ENCODE peak calls at places on chromosomes 3 and 15, in five cellular contexts. One of them, this sample, is unnamed.

GRCh38 chr3:175224051-175224450 is 364.9 kb downstream of the NAALADL2 start:
- DNase-seq in brain microvascular endothelial cell: no peak
- DNase-seq in activated naive CD8-positive, alpha-beta T cell treated with anti-CD3 and anti-CD28 coated beads for 36 hours: no peak
- DNase-seq in lung microvascular endothelial cell: peak
- DNase-seq in SJSA1: no peak
- DNase-seq in this sample: peak

GRCh38 chr3:78867409-78868372 is 900.1 kb downstream of the ROBO1 start:
- DNase-seq in brain microvascular endothelial cell: peak
- DNase-seq in activated naive CD8-positive, alpha-beta T cell treated with anti-CD3 and anti-CD28 coated beads for 36 hours: no peak
- DNase-seq in lung microvascular endothelial cell: no peak
- DNase-seq in SJSA1: no peak
- DNase-seq in this sample: peak

GRCh38 chr3:46895204-46895660 is 17.7 kb downstream of the PTH1R start:
- DNase-seq in brain microvascular endothelial cell: peak
- DNase-seq in activated naive CD8-positive, alpha-beta T cell treated with anti-CD3 and anti-CD28 coated beads for 36 hours: peak
- DNase-seq in lung microvascular endothelial cell: peak
- DNase-seq in SJSA1: peak
- DNase-seq in this sample: peak

GRCh38 chr15:47541587-47541986 is 175.7 kb upstream of the SEMA6D start:
- DNase-seq in brain microvascular endothelial cell: no peak
- DNase-seq in activated naive CD8-positive, alpha-beta T cell treated with anti-CD3 and anti-CD28 coated beads for 36 hours: no peak
- DNase-seq in lung microvascular endothelial cell: no peak
- DNase-seq in SJSA1: no peak
- DNase-seq in this sample: no peak

GRCh38 chr3:79767194-79767952 is 425 bp downstream of the ROBO1 start:
- DNase-seq in brain microvascular endothelial cell: peak
- DNase-seq in activated naive CD8-positive, alpha-beta T cell treated with anti-CD3 and anti-CD28 coated beads for 36 hours: no peak
- DNase-seq in lung microvascular endothelial cell: peak
- DNase-seq in SJSA1: no peak
- DNase-seq in this sample: no peak

GRCh38 chr3:114584734-114585371 is 291.0 kb downstream of the TIGIT start:
- DNase-seq in brain microvascular endothelial cell: no peak
- DNase-seq in activated naive CD8-positive, alpha-beta T cell treated with anti-CD3 and anti-CD28 coated beads for 36 hours: no peak
- DNase-seq in lung microvascular endothelial cell: peak
- DNase-seq in SJSA1: no peak
- DNase-seq in this sample: no peak

GRCh38 chr3:59244343-59244742 is 194.5 kb upstream of the CFAP20DC start:
- DNase-seq in brain microvascular endothelial cell: no peak
- DNase-seq in activated naive CD8-positive, alpha-beta T cell treated with anti-CD3 and anti-CD28 coated beads for 36 hours: no peak
- DNase-seq in lung microvascular endothelial cell: no peak
- DNase-seq in SJSA1: no peak
- DNase-seq in this sample: no peak

GRCh38 chr3:167876603-167877325 is 141.2 kb downstream of the SERPINI1 start:
- DNase-seq in brain microvascular endothelial cell: peak
- DNase-seq in activated naive CD8-positive, alpha-beta T cell treated with anti-CD3 and anti-CD28 coated beads for 36 hours: no peak
- DNase-seq in lung microvascular endothelial cell: peak
- DNase-seq in SJSA1: no peak
- DNase-seq in this sample: no peak

GRCh38 chr3:156132313-156132712 is 11.9 kb downstream of the KCNAB1 start:
- DNase-seq in brain microvascular endothelial cell: no peak
- DNase-seq in activated naive CD8-positive, alpha-beta T cell treated with anti-CD3 and anti-CD28 coated beads for 36 hours: no peak
- DNase-seq in lung microvascular endothelial cell: no peak
- DNase-seq in SJSA1: no peak
- DNase-seq in this sample: no peak

GRCh38 chr3:160133757-160134156 is 91.5 kb upstream of the C3orf80 start:
- DNase-seq in brain microvascular endothelial cell: no peak
- DNase-seq in activated naive CD8-positive, alpha-beta T cell treated with anti-CD3 and anti-CD28 coated beads for 36 hours: no peak
- DNase-seq in lung microvascular endothelial cell: peak
- DNase-seq in SJSA1: no peak
- DNase-seq in this sample: no peak

GRCh38 chr15:77838595-77838994 is 205.9 kb upstream of the LINGO1 start:
- DNase-seq in brain microvascular endothelial cell: no peak
- DNase-seq in activated naive CD8-positive, alpha-beta T cell treated with anti-CD3 and anti-CD28 coated beads for 36 hours: no peak
- DNase-seq in lung microvascular endothelial cell: no peak
- DNase-seq in SJSA1: no peak
- DNase-seq in this sample: no peak

GRCh38 chr15:87547470-87548181 is 708.9 kb downstream of the NTRK3 start:
- DNase-seq in brain microvascular endothelial cell: no peak
- DNase-seq in activated naive CD8-positive, alpha-beta T cell treated with anti-CD3 and anti-CD28 coated beads for 36 hours: no peak
- DNase-seq in lung microvascular endothelial cell: no peak
- DNase-seq in SJSA1: no peak
- DNase-seq in this sample: no peak

GRCh38 chr15:60695713-60696522 is 217.0 kb upstream of the ICE2 start:
- DNase-seq in brain microvascular endothelial cell: peak
- DNase-seq in activated naive CD8-positive, alpha-beta T cell treated with anti-CD3 and anti-CD28 coated beads for 36 hours: peak
- DNase-seq in lung microvascular endothelial cell: no peak
- DNase-seq in SJSA1: no peak
- DNase-seq in this sample: no peak

GRCh38 chr3:78476076-78476475 is 1291.7 kb downstream of the ROBO1 start:
- DNase-seq in brain microvascular endothelial cell: no peak
- DNase-seq in activated naive CD8-positive, alpha-beta T cell treated with anti-CD3 and anti-CD28 coated beads for 36 hours: no peak
- DNase-seq in lung microvascular endothelial cell: no peak
- DNase-seq in SJSA1: no peak
- DNase-seq in this sample: no peak

GRCh38 chr3:13657660-13658435 is 108.9 kb downstream of the FBLN2 start:
- DNase-seq in brain microvascular endothelial cell: peak
- DNase-seq in activated naive CD8-positive, alpha-beta T cell treated with anti-CD3 and anti-CD28 coated beads for 36 hours: peak
- DNase-seq in lung microvascular endothelial cell: peak
- DNase-seq in SJSA1: peak
- DNase-seq in this sample: no peak

GRCh38 chr15:40358492-40359353 is 704 bp downstream of the DISP2 start:
- DNase-seq in brain microvascular endothelial cell: no peak
- DNase-seq in activated naive CD8-positive, alpha-beta T cell treated with anti-CD3 and anti-CD28 coated beads for 36 hours: peak
- DNase-seq in lung microvascular endothelial cell: no peak
- DNase-seq in SJSA1: no peak
- DNase-seq in this sample: peak

GRCh38 chr3:142648950-142649349 is 52.8 kb downstream of the PLS1 start:
- DNase-seq in brain microvascular endothelial cell: no peak
- DNase-seq in activated naive CD8-positive, alpha-beta T cell treated with anti-CD3 and anti-CD28 coated beads for 36 hours: no peak
- DNase-seq in lung microvascular endothelial cell: no peak
- DNase-seq in SJSA1: no peak
- DNase-seq in this sample: no peak

GRCh38 chr3:192958219-192958872 is 40.7 kb upstream of the MB21D2 start:
- DNase-seq in brain microvascular endothelial cell: no peak
- DNase-seq in activated naive CD8-positive, alpha-beta T cell treated with anti-CD3 and anti-CD28 coated beads for 36 hours: no peak
- DNase-seq in lung microvascular endothelial cell: no peak
- DNase-seq in SJSA1: no peak
- DNase-seq in this sample: no peak

GRCh38 chr3:134330895-134331810 is 43.1 kb downstream of the AMOTL2 start:
- DNase-seq in brain microvascular endothelial cell: peak
- DNase-seq in activated naive CD8-positive, alpha-beta T cell treated with anti-CD3 and anti-CD28 coated beads for 36 hours: no peak
- DNase-seq in lung microvascular endothelial cell: no peak
- DNase-seq in SJSA1: peak
- DNase-seq in this sample: no peak

GRCh38 chr3:52982839-52983238 is 63.0 kb downstream of the SFMBT1 start:
- DNase-seq in brain microvascular endothelial cell: no peak
- DNase-seq in activated naive CD8-positive, alpha-beta T cell treated with anti-CD3 and anti-CD28 coated beads for 36 hours: peak
- DNase-seq in lung microvascular endothelial cell: no peak
- DNase-seq in SJSA1: no peak
- DNase-seq in this sample: no peak

GRCh38 chr15:52652984-52653383 is 26.2 kb downstream of the ATOSA start:
- DNase-seq in brain microvascular endothelial cell: peak
- DNase-seq in activated naive CD8-positive, alpha-beta T cell treated with anti-CD3 and anti-CD28 coated beads for 36 hours: no peak
- DNase-seq in lung microvascular endothelial cell: no peak
- DNase-seq in SJSA1: peak
- DNase-seq in this sample: no peak

GRCh38 chr15:42921049-42921731 is 612 bp upstream of the TTBK2 start:
- DNase-seq in brain microvascular endothelial cell: peak
- DNase-seq in activated naive CD8-positive, alpha-beta T cell treated with anti-CD3 and anti-CD28 coated beads for 36 hours: peak
- DNase-seq in lung microvascular endothelial cell: no peak
- DNase-seq in SJSA1: no peak
- DNase-seq in this sample: peak

GRCh38 chr15:45641374-45641778 is 6.5 kb downstream of the SQOR start:
- DNase-seq in brain microvascular endothelial cell: peak
- DNase-seq in activated naive CD8-positive, alpha-beta T cell treated with anti-CD3 and anti-CD28 coated beads for 36 hours: no peak
- DNase-seq in lung microvascular endothelial cell: peak
- DNase-seq in SJSA1: no peak
- DNase-seq in this sample: no peak

GRCh38 chr3:100438623-100438974 is 37.3 kb downstream of the LNP1 start:
- DNase-seq in brain microvascular endothelial cell: no peak
- DNase-seq in activated naive CD8-positive, alpha-beta T cell treated with anti-CD3 and anti-CD28 coated beads for 36 hours: no peak
- DNase-seq in lung microvascular endothelial cell: no peak
- DNase-seq in SJSA1: no peak
- DNase-seq in this sample: no peak

GRCh38 chr3:115512565-115513410 is 110.5 kb upstream of the GAP43 start:
- DNase-seq in brain microvascular endothelial cell: peak
- DNase-seq in activated naive CD8-positive, alpha-beta T cell treated with anti-CD3 and anti-CD28 coated beads for 36 hours: peak
- DNase-seq in lung microvascular endothelial cell: peak
- DNase-seq in SJSA1: peak
- DNase-seq in this sample: peak

GRCh38 chr15:77840962-77841361 is 208.2 kb upstream of the LINGO1 start:
- DNase-seq in brain microvascular endothelial cell: peak
- DNase-seq in activated naive CD8-positive, alpha-beta T cell treated with anti-CD3 and anti-CD28 coated beads for 36 hours: no peak
- DNase-seq in lung microvascular endothelial cell: no peak
- DNase-seq in SJSA1: no peak
- DNase-seq in this sample: no peak

GRCh38 chr15:65945616-65946015 is 76.3 kb downstream of the RAB11A start:
- DNase-seq in brain microvascular endothelial cell: no peak
- DNase-seq in activated naive CD8-positive, alpha-beta T cell treated with anti-CD3 and anti-CD28 coated beads for 36 hours: no peak
- DNase-seq in lung microvascular endothelial cell: no peak
- DNase-seq in SJSA1: no peak
- DNase-seq in this sample: no peak

GRCh38 chr15:82832601-82833209 is 23.3 kb downstream of the WHAMM start:
- DNase-seq in brain microvascular endothelial cell: peak
- DNase-seq in activated naive CD8-positive, alpha-beta T cell treated with anti-CD3 and anti-CD28 coated beads for 36 hours: peak
- DNase-seq in lung microvascular endothelial cell: no peak
- DNase-seq in SJSA1: peak
- DNase-seq in this sample: no peak

GRCh38 chr3:53774414-53774813 is 71.8 kb downstream of the CHDH start:
- DNase-seq in brain microvascular endothelial cell: no peak
- DNase-seq in activated naive CD8-positive, alpha-beta T cell treated with anti-CD3 and anti-CD28 coated beads for 36 hours: no peak
- DNase-seq in lung microvascular endothelial cell: no peak
- DNase-seq in SJSA1: no peak
- DNase-seq in this sample: no peak

GRCh38 chr3:154886437-154886836 is 193.7 kb upstream of the MME start:
- DNase-seq in brain microvascular endothelial cell: peak
- DNase-seq in activated naive CD8-positive, alpha-beta T cell treated with anti-CD3 and anti-CD28 coated beads for 36 hours: no peak
- DNase-seq in lung microvascular endothelial cell: no peak
- DNase-seq in SJSA1: peak
- DNase-seq in this sample: no peak

GRCh38 chr15:65414841-65415621 is 7.7 kb downstream of the IGDCC4 start:
- DNase-seq in brain microvascular endothelial cell: peak
- DNase-seq in activated naive CD8-positive, alpha-beta T cell treated with anti-CD3 and anti-CD28 coated beads for 36 hours: no peak
- DNase-seq in lung microvascular endothelial cell: peak
- DNase-seq in SJSA1: peak
- DNase-seq in this sample: peak